ENCODE peak calls at places on chromosomes 16 and 17, in nine cellular contexts. One of them, this sample, is unnamed. For H3K36me3, the result is how much of the 10 kb centered on the place peaks cover.

GRCh38 chr16:379183-379960 is 2.4 kb downstream of the PGAP6 start:
- DNase-seq in Karpas-422: no peak
- DNase-seq in SJSA1: no peak
- DNase-seq in thoracic aorta: no peak
- DNase-seq in left ventricle myocardium inferior: no peak
- DNase-seq in spleen: peak
- DNase-seq in neuronal stem cell: no peak
- DNase-seq in CD8-positive, alpha-beta memory T cell: no peak
- DNase-seq in heart left ventricle: no peak
- DNase-seq in this sample: no peak

GRCh38 chr17:2957631-2958286 is 105.6 kb downstream of the OR1D5 start:
- DNase-seq in Karpas-422: no peak
- DNase-seq in SJSA1: peak
- DNase-seq in thoracic aorta: no peak
- DNase-seq in left ventricle myocardium inferior: no peak
- DNase-seq in spleen: peak
- DNase-seq in neuronal stem cell: no peak
- DNase-seq in CD8-positive, alpha-beta memory T cell: no peak
- DNase-seq in heart left ventricle: no peak
- DNase-seq in this sample: no peak

GRCh38 chr16:31105677-31106213 is 2.4 kb upstream of the BCKDK start:
- DNase-seq in Karpas-422: peak
- DNase-seq in SJSA1: peak
- DNase-seq in thoracic aorta: peak
- DNase-seq in left ventricle myocardium inferior: peak
- DNase-seq in spleen: peak
- DNase-seq in neuronal stem cell: peak
- DNase-seq in CD8-positive, alpha-beta memory T cell: peak
- DNase-seq in heart left ventricle: peak
- DNase-seq in this sample: peak

GRCh38 chr17:55341432-55341831 is 76.7 kb downstream of the HLF start:
- DNase-seq in Karpas-422: no peak
- DNase-seq in SJSA1: no peak
- DNase-seq in thoracic aorta: no peak
- DNase-seq in left ventricle myocardium inferior: no peak
- DNase-seq in spleen: no peak
- DNase-seq in neuronal stem cell: no peak
- DNase-seq in CD8-positive, alpha-beta memory T cell: no peak
- DNase-seq in heart left ventricle: no peak
- DNase-seq in this sample: no peak

GRCh38 chr16:86137359-86137758 is 238.4 kb downstream of the IRF8 start:
- DNase-seq in Karpas-422: no peak
- DNase-seq in SJSA1: peak
- DNase-seq in thoracic aorta: no peak
- DNase-seq in left ventricle myocardium inferior: no peak
- DNase-seq in spleen: no peak
- DNase-seq in neuronal stem cell: no peak
- DNase-seq in CD8-positive, alpha-beta memory T cell: no peak
- DNase-seq in heart left ventricle: no peak
- DNase-seq in this sample: no peak

GRCh38 chr17:1716076-1716911 is 6.1 kb upstream of the TLCD2 start:
- DNase-seq in Karpas-422: peak
- DNase-seq in SJSA1: peak
- DNase-seq in thoracic aorta: peak
- DNase-seq in left ventricle myocardium inferior: peak
- DNase-seq in spleen: peak
- DNase-seq in neuronal stem cell: peak
- DNase-seq in CD8-positive, alpha-beta memory T cell: peak
- DNase-seq in heart left ventricle: peak
- DNase-seq in this sample: peak

GRCh38 chr17:44236444-44236991 is 17.0 kb upstream of the UBTF start:
- DNase-seq in Karpas-422: no peak
- DNase-seq in SJSA1: no peak
- DNase-seq in thoracic aorta: no peak
- DNase-seq in left ventricle myocardium inferior: no peak
- DNase-seq in spleen: no peak
- DNase-seq in neuronal stem cell: no peak
- DNase-seq in CD8-positive, alpha-beta memory T cell: no peak
- DNase-seq in heart left ventricle: no peak
- DNase-seq in this sample: no peak

GRCh38 chr17:36544320-36545092 is at the start of gene GGNBP2:
- DNase-seq in Karpas-422: peak
- DNase-seq in SJSA1: peak
- DNase-seq in thoracic aorta: peak
- DNase-seq in left ventricle myocardium inferior: peak
- DNase-seq in spleen: peak
- DNase-seq in neuronal stem cell: peak
- DNase-seq in CD8-positive, alpha-beta memory T cell: peak
- DNase-seq in heart left ventricle: peak
- DNase-seq in this sample: no peak

GRCh38 chr16:30009990-30010816 is 624 bp downstream of the DOC2A start:
- DNase-seq in Karpas-422: no peak
- DNase-seq in SJSA1: no peak
- DNase-seq in thoracic aorta: no peak
- DNase-seq in left ventricle myocardium inferior: no peak
- DNase-seq in spleen: no peak
- DNase-seq in neuronal stem cell: no peak
- DNase-seq in CD8-positive, alpha-beta memory T cell: no peak
- DNase-seq in heart left ventricle: no peak
- DNase-seq in this sample: no peak

GRCh38 chr17:35731239-35731931 is at the start of gene RASL10B:
- DNase-seq in Karpas-422: no peak
- DNase-seq in SJSA1: no peak
- DNase-seq in thoracic aorta: no peak
- DNase-seq in left ventricle myocardium inferior: peak
- DNase-seq in spleen: no peak
- DNase-seq in neuronal stem cell: peak
- DNase-seq in CD8-positive, alpha-beta memory T cell: no peak
- DNase-seq in heart left ventricle: peak
- DNase-seq in this sample: no peak

GRCh38 chr16:55588799-55589198 is 22.3 kb downstream of the CAPNS2 start:
- DNase-seq in Karpas-422: no peak
- DNase-seq in SJSA1: no peak
- DNase-seq in thoracic aorta: no peak
- DNase-seq in left ventricle myocardium inferior: no peak
- DNase-seq in spleen: no peak
- DNase-seq in neuronal stem cell: no peak
- DNase-seq in CD8-positive, alpha-beta memory T cell: no peak
- DNase-seq in heart left ventricle: no peak
- DNase-seq in this sample: no peak

GRCh38 chr16:70250748-70251650 is 741 bp downstream of the EXOSC6 start:
- DNase-seq in Karpas-422: peak
- DNase-seq in SJSA1: no peak
- DNase-seq in thoracic aorta: no peak
- DNase-seq in left ventricle myocardium inferior: no peak
- DNase-seq in spleen: peak
- DNase-seq in neuronal stem cell: peak
- DNase-seq in CD8-positive, alpha-beta memory T cell: no peak
- DNase-seq in heart left ventricle: no peak
- DNase-seq in this sample: no peak

GRCh38 chr17:5816491-5816890 is 232.2 kb upstream of the NLRP1 start:
- DNase-seq in Karpas-422: no peak
- DNase-seq in SJSA1: no peak
- DNase-seq in thoracic aorta: no peak
- DNase-seq in left ventricle myocardium inferior: no peak
- DNase-seq in spleen: no peak
- DNase-seq in neuronal stem cell: no peak
- DNase-seq in CD8-positive, alpha-beta memory T cell: no peak
- DNase-seq in heart left ventricle: no peak
- DNase-seq in this sample: no peak

GRCh38 chr17:8534498-8535188 is 95.9 kb downstream of the MYH10 start:
- DNase-seq in Karpas-422: no peak
- DNase-seq in SJSA1: no peak
- DNase-seq in thoracic aorta: no peak
- DNase-seq in left ventricle myocardium inferior: no peak
- DNase-seq in spleen: no peak
- DNase-seq in neuronal stem cell: no peak
- DNase-seq in CD8-positive, alpha-beta memory T cell: no peak
- DNase-seq in heart left ventricle: no peak
- DNase-seq in this sample: no peak

GRCh38 chr17:8542599-8542998 is 87.9 kb downstream of the MYH10 start:
- DNase-seq in Karpas-422: no peak
- DNase-seq in SJSA1: no peak
- DNase-seq in thoracic aorta: no peak
- DNase-seq in left ventricle myocardium inferior: no peak
- DNase-seq in spleen: no peak
- DNase-seq in neuronal stem cell: no peak
- DNase-seq in CD8-positive, alpha-beta memory T cell: no peak
- DNase-seq in heart left ventricle: no peak
- DNase-seq in this sample: no peak

GRCh38 chr17:8532021-8532420 is 96.3 kb downstream of the NDEL1 start:
- DNase-seq in Karpas-422: no peak
- DNase-seq in SJSA1: no peak
- DNase-seq in thoracic aorta: no peak
- DNase-seq in left ventricle myocardium inferior: no peak
- DNase-seq in spleen: no peak
- DNase-seq in neuronal stem cell: no peak
- DNase-seq in CD8-positive, alpha-beta memory T cell: no peak
- DNase-seq in heart left ventricle: no peak
- DNase-seq in this sample: no peak

GRCh38 chr17:8537734-8538133 is 92.8 kb downstream of the MYH10 start:
- DNase-seq in Karpas-422: no peak
- DNase-seq in SJSA1: no peak
- DNase-seq in thoracic aorta: no peak
- DNase-seq in left ventricle myocardium inferior: no peak
- DNase-seq in spleen: no peak
- DNase-seq in neuronal stem cell: no peak
- DNase-seq in CD8-positive, alpha-beta memory T cell: no peak
- DNase-seq in heart left ventricle: no peak
- DNase-seq in this sample: no peak
- H3K36me3 ChIP-seq in Karpas-422: under half
- H3K36me3 ChIP-seq in SJSA1: half or more
- H3K36me3 ChIP-seq in thoracic aorta: half or more
- H3K36me3 ChIP-seq in left ventricle myocardium inferior: half or more
- H3K36me3 ChIP-seq in spleen: under half
- H3K36me3 ChIP-seq in neuronal stem cell: half or more
- H3K36me3 ChIP-seq in CD8-positive, alpha-beta memory T cell: under half
- H3K36me3 ChIP-seq in heart left ventricle: half or more
- H3K36me3 ChIP-seq in this sample: half or more

DNA sequence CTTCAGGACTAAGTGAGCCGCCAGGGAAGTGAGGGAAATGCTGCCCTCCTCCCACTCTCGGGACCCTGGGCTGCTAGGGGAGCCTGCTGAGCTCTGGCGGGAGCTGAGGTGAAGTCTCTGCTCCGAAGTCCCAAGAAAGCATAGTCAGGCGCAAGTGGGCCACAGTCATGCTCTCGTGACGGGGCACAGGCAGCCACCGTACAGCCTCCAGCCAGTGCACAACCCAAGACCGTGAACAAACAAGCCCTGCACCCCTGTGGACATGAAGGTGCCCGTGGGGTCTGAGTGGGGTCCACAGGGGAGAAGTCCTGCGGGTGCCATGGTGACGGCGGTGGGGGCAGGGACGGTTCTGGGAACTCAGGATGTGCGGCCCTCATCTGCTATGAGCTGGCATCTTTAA is 24.7 kb downstream of the ZNF276 start:
- DNase-seq in Karpas-422: no peak
- DNase-seq in SJSA1: no peak
- DNase-seq in thoracic aorta: no peak
- DNase-seq in left ventricle myocardium inferior: no peak
- DNase-seq in spleen: no peak
- DNase-seq in neuronal stem cell: no peak
- DNase-seq in CD8-positive, alpha-beta memory T cell: no peak
- DNase-seq in heart left ventricle: no peak
- DNase-seq in this sample: no peak
- H3K36me3 ChIP-seq in Karpas-422: under half
- H3K36me3 ChIP-seq in SJSA1: half or more
- H3K36me3 ChIP-seq in thoracic aorta: under half
- H3K36me3 ChIP-seq in left ventricle myocardium inferior: under half
- H3K36me3 ChIP-seq in spleen: half or more
- H3K36me3 ChIP-seq in neuronal stem cell: under half
- H3K36me3 ChIP-seq in CD8-positive, alpha-beta memory T cell: under half
- H3K36me3 ChIP-seq in heart left ventricle: under half
- H3K36me3 ChIP-seq in this sample: half or more

GRCh38 chr17:37564252-37564651 is 45.0 kb downstream of the SYNRG start:
- DNase-seq in Karpas-422: no peak
- DNase-seq in SJSA1: no peak
- DNase-seq in thoracic aorta: no peak
- DNase-seq in left ventricle myocardium inferior: no peak
- DNase-seq in spleen: no peak
- DNase-seq in neuronal stem cell: no peak
- DNase-seq in CD8-positive, alpha-beta memory T cell: no peak
- DNase-seq in heart left ventricle: no peak
- DNase-seq in this sample: no peak
- H3K36me3 ChIP-seq in Karpas-422: under half
- H3K36me3 ChIP-seq in SJSA1: half or more
- H3K36me3 ChIP-seq in thoracic aorta: under half
- H3K36me3 ChIP-seq in left ventricle myocardium inferior: half or more
- H3K36me3 ChIP-seq in spleen: half or more
- H3K36me3 ChIP-seq in neuronal stem cell: under half
- H3K36me3 ChIP-seq in CD8-positive, alpha-beta memory T cell: half or more
- H3K36me3 ChIP-seq in heart left ventricle: half or more
- H3K36me3 ChIP-seq in this sample: under half

GRCh38 chr16:50334106-50334975 is 34.4 kb downstream of the BRD7 start:
- DNase-seq in Karpas-422: no peak
- DNase-seq in SJSA1: peak
- DNase-seq in thoracic aorta: no peak
- DNase-seq in left ventricle myocardium inferior: no peak
- DNase-seq in spleen: no peak
- DNase-seq in neuronal stem cell: no peak
- DNase-seq in CD8-positive, alpha-beta memory T cell: no peak
- DNase-seq in heart left ventricle: no peak
- DNase-seq in this sample: no peak

GRCh38 chr16:50335198-50335958 is 33.4 kb downstream of the BRD7 start:
- DNase-seq in Karpas-422: no peak
- DNase-seq in SJSA1: no peak
- DNase-seq in thoracic aorta: no peak
- DNase-seq in left ventricle myocardium inferior: no peak
- DNase-seq in spleen: no peak
- DNase-seq in neuronal stem cell: no peak
- DNase-seq in CD8-positive, alpha-beta memory T cell: no peak
- DNase-seq in heart left ventricle: no peak
- DNase-seq in this sample: no peak

GRCh38 chr16:50331570-50331969 is 37.2 kb downstream of the BRD7 start:
- DNase-seq in Karpas-422: no peak
- DNase-seq in SJSA1: no peak
- DNase-seq in thoracic aorta: no peak
- DNase-seq in left ventricle myocardium inferior: no peak
- DNase-seq in spleen: no peak
- DNase-seq in neuronal stem cell: no peak
- DNase-seq in CD8-positive, alpha-beta memory T cell: no peak
- DNase-seq in heart left ventricle: no peak
- DNase-seq in this sample: no peak

GRCh38 chr16:50329446-50330189 is 39.2 kb downstream of the BRD7 start:
- DNase-seq in Karpas-422: no peak
- DNase-seq in SJSA1: no peak
- DNase-seq in thoracic aorta: no peak
- DNase-seq in left ventricle myocardium inferior: no peak
- DNase-seq in spleen: no peak
- DNase-seq in neuronal stem cell: no peak
- DNase-seq in CD8-positive, alpha-beta memory T cell: no peak
- DNase-seq in heart left ventricle: no peak
- DNase-seq in this sample: no peak

DNA sequence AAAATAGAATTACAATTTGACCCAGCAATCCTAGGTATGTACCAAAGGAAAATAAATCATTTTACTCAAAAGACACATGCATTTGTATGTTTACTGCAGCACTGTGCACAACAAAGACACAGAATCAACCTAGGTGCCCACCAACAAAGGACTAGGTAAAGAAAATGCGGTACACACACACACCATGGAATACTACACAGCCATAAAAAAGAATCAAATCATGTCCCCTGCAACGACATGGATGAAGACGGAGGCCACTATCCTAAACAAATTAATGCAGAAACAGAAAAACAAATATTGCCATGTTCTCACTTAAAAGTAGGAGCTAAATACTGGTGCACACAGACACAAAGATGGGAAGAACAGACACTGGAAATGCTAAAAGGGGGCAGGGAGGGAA is 36.2 kb downstream of the BRD7 start:
- DNase-seq in Karpas-422: no peak
- DNase-seq in SJSA1: no peak
- DNase-seq in thoracic aorta: no peak
- DNase-seq in left ventricle myocardium inferior: no peak
- DNase-seq in spleen: no peak
- DNase-seq in neuronal stem cell: no peak
- DNase-seq in CD8-positive, alpha-beta memory T cell: no peak
- DNase-seq in heart left ventricle: no peak
- DNase-seq in this sample: no peak
- H3K36me3 ChIP-seq in Karpas-422: under half
- H3K36me3 ChIP-seq in SJSA1: under half
- H3K36me3 ChIP-seq in thoracic aorta: under half
- H3K36me3 ChIP-seq in left ventricle myocardium inferior: under half
- H3K36me3 ChIP-seq in spleen: under half
- H3K36me3 ChIP-seq in neuronal stem cell: under half
- H3K36me3 ChIP-seq in CD8-positive, alpha-beta memory T cell: under half
- H3K36me3 ChIP-seq in heart left ventricle: half or more
- H3K36me3 ChIP-seq in this sample: under half

This sample was measured in NT2/D1.